ENCODE peak calls at places on chromosomes 3 and 15, in six cellular contexts. K is neuronal stem cell, L is H9, C is IMR-90, D is H1, P is trophoblast cell. T is an unnamed sample.

GRCh38 chr15:100686725-100687488 is 84.5 kb downstream of the ASB7 start:
- DNase-seq in K (no peak), L (no peak), C (peak; percentile 72), D (no peak), P (no peak), T (no peak)

GRCh38 chr3:60053518-60054265 is 1003.9 kb upstream of the CFAP20DC start:
- DNase-seq in K (no peak), L (no peak), C (peak; percentile 59), D (no peak), P (no peak), T (no peak)

GRCh38 chr15:66721954-66722353 is 19.9 kb downstream of the SMAD6 start:
- DNase-seq in K (no peak), L (no peak), C (no peak), D (no peak), P (no peak), T (no peak)

GRCh38 chr3:160009525-160009924 is 20.9 kb downstream of the IL12A start:
- DNase-seq in K (no peak), L (no peak), C (no peak), D (no peak), P (no peak), T (no peak)

GRCh38 chr3:13718000-13718399 is 161.9 kb downstream of the WNT7A start:
- DNase-seq in K (no peak), L (peak; percentile 12), C (no peak), D (no peak), P (no peak), T (no peak)

GRCh38 chr3:142394921-142395622 is 52.8 kb downstream of the XRN1 start:
- DNase-seq in K (no peak), L (no peak), C (peak; percentile 30), D (no peak), P (peak; percentile 54), T (no peak)

GRCh38 chr3:10950476-10951294 is 41.9 kb upstream of the SLC6A1 start:
- DNase-seq in K (no peak), L (peak; percentile 62), C (peak; percentile 42), D (no peak), P (no peak), T (peak; percentile 15)

GRCh38 chr3:112699436-112699978 is 58.6 kb upstream of the CCDC80 start:
- DNase-seq in K (no peak), L (no peak), C (peak; percentile 73), D (no peak), P (peak; percentile 11), T (peak; percentile 28)

GRCh38 chr15:38554354-38554753 is 10.3 kb downstream of the RASGRP1 start:
- DNase-seq in K (no peak), L (no peak), C (peak; percentile 82), D (no peak), P (peak; percentile 24), T (peak; percentile 6)

GRCh38 chr15:67124911-67125588 is 59.6 kb downstream of the SMAD3 start:
- DNase-seq in K (no peak), L (no peak), C (no peak), D (no peak), P (no peak), T (no peak)

GRCh38 chr15:80339601-80340000 is 64.6 kb upstream of the ARNT2 start:
- DNase-seq in K (no peak), L (no peak), C (no peak), D (no peak), P (no peak), T (no peak)

GRCh38 chr3:193942516-193943055 is 193.4 kb upstream of the HES1 start:
- DNase-seq in K (no peak), L (no peak), C (no peak), D (no peak), P (peak; percentile 90), T (no peak)
- H3K4me2 ChIP-seq in K (no peak overlapping the region), L (no peak overlapping the region), C (no peak overlapping the region), D (peak overlapping the region; percentile 49), P (no peak overlapping the region), T (no peak overlapping the region)

GRCh38 chr3:126612464-126613205 is 42.3 kb downstream of the TXNRD3 start:
- DNase-seq in K (no peak), L (no peak), C (no peak), D (no peak), P (no peak), T (no peak)

GRCh38 chr3:126604691-126605090 is 46.0 kb upstream of the C3orf22 start:
- DNase-seq in K (no peak), L (no peak), C (no peak), D (no peak), P (no peak), T (no peak)

GRCh38 chr3:126606021-126606420 is 47.3 kb upstream of the C3orf22 start:
- DNase-seq in K (no peak), L (no peak), C (no peak), D (no peak), P (no peak), T (no peak)

GRCh38 chr3:126607214-126607908 is 47.6 kb downstream of the TXNRD3 start:
- DNase-seq in K (no peak), L (no peak), C (peak; percentile 77), D (no peak), P (no peak), T (peak; percentile 44)
- H3K14ac ChIP-seq in K (no peak overlapping the region), L (no peak overlapping the region), C (peak overlapping the region; percentile 7), D (no peak overlapping the region), P (no peak overlapping the region), T (peak overlapping the region; percentile 53)

GRCh38 chr15:88400069-88400468 is 67.1 kb downstream of the MRPL46 start:
- DNase-seq in K (no peak), L (no peak), C (no peak), D (no peak), P (no peak), T (no peak)

GRCh38 chr15:88401972-88402656 is 65.1 kb downstream of the MRPL46 start:
- DNase-seq in K (no peak), L (no peak), C (no peak), D (no peak), P (no peak), T (no peak)

GRCh38 chr15:88400591-88400990 is 66.6 kb downstream of the MRPL46 start:
- DNase-seq in K (no peak), L (no peak), C (no peak), D (no peak), P (no peak), T (no peak)

GRCh38 chr15:88403461-88403860 is 63.7 kb downstream of the MRPL46 start:
- DNase-seq in K (no peak), L (no peak), C (no peak), D (no peak), P (no peak), T (no peak)

DNA sequence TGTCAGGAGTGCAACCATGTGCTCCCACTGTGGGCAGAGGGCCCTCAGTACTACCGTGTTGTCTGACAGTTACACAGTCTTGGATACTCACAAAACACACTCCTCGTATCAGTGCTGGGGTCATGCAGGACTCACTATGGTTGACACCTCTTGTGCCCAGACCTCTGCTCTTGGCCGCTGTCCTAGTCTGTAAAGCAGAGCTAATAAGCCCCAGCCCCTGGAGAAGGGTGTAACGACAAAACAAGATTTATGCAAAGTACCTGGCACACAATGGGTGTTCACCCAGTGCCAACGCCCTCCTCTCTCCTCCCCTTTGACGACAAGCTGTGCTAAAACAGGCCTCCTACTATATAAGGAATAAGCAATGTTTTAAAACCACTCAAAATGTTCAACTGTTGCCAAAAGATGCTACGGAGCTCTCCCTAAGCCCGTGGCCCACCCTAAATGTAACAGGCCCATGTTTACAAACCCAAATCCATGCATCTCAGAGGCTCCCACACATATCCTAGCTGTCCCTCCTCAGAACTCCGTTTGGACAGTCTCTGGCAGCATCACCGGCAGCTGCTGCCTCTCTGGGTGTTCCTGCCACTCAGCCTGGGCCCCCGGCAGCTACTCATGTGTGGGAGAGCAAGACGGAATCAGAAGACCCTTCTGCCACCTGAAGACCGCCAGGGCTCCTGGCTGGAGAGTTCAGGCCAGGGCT is 65.8 kb downstream of the MRPL46 start:
- DNase-seq in K (no peak), L (no peak), C (no peak), D (no peak), P (no peak), T (no peak)
- H3K4me2 ChIP-seq in K (no peak overlapping the region), L (no peak overlapping the region), C (no peak overlapping the region), D (no peak overlapping the region), P (no peak overlapping the region), T (no peak overlapping the region)

GRCh38 chr15:92634641-92635272 is 20.8 kb downstream of the FAM174B start:
- DNase-seq in K (no peak), L (no peak), C (no peak), D (no peak), P (no peak), T (no peak)
- H3K14ac ChIP-seq in K (no peak overlapping the region), L (no peak overlapping the region), C (no peak overlapping the region), D (no peak overlapping the region), P (no peak overlapping the region), T (no peak overlapping the region)